ENCODE peak calls at places on chromosome 18, in six cellular contexts. One of them, this sample, is unnamed.

GRCh38 chr18:68972176-68972575 is 174.3 kb downstream of the CCDC102B start:
- DNase-seq in AG08395: no peak
- DNase-seq in OCI-LY7: no peak
- DNase-seq in NCI-H1930: no peak
- DNase-seq in cardiac muscle cell: no peak
- DNase-seq in GM23248: no peak
- DNase-seq in this sample: no peak

GRCh38 chr18:78031589-78031988 is 781.9 kb downstream of the GALR1 start:
- DNase-seq in AG08395: no peak
- DNase-seq in OCI-LY7: no peak
- DNase-seq in NCI-H1930: no peak
- DNase-seq in cardiac muscle cell: no peak
- DNase-seq in GM23248: no peak
- DNase-seq in this sample: no peak

GRCh38 chr18:6489977-6490376 is 75.3 kb upstream of the L3MBTL4 start:
- DNase-seq in AG08395: no peak
- DNase-seq in OCI-LY7: no peak
- DNase-seq in NCI-H1930: no peak
- DNase-seq in cardiac muscle cell: no peak
- DNase-seq in GM23248: no peak
- DNase-seq in this sample: no peak

GRCh38 chr18:56235773-56236115 is 402.6 kb downstream of the TXNL1 start:
- DNase-seq in AG08395: no peak
- DNase-seq in OCI-LY7: no peak
- DNase-seq in NCI-H1930: no peak
- DNase-seq in cardiac muscle cell: no peak
- DNase-seq in GM23248: no peak
- DNase-seq in this sample: no peak

GRCh38 chr18:74217476-74218143 is 69.3 kb downstream of the TIMM21 start:
- DNase-seq in AG08395: no peak
- DNase-seq in OCI-LY7: no peak
- DNase-seq in NCI-H1930: no peak
- DNase-seq in cardiac muscle cell: peak
- DNase-seq in GM23248: no peak
- DNase-seq in this sample: no peak

GRCh38 chr18:35818353-35818667 is 154.2 kb upstream of the RMP24 start:
- DNase-seq in AG08395: no peak
- DNase-seq in OCI-LY7: no peak
- DNase-seq in NCI-H1930: no peak
- DNase-seq in cardiac muscle cell: no peak
- DNase-seq in GM23248: no peak
- DNase-seq in this sample: no peak

GRCh38 chr18:59087391-59087790 is 52.3 kb upstream of the SEC11C start:
- DNase-seq in AG08395: no peak
- DNase-seq in OCI-LY7: no peak
- DNase-seq in NCI-H1930: no peak
- DNase-seq in cardiac muscle cell: no peak
- DNase-seq in GM23248: no peak
- DNase-seq in this sample: no peak

GRCh38 chr18:79600141-79600540 is 79.5 kb upstream of the CTDP1 start:
- DNase-seq in AG08395: no peak
- DNase-seq in OCI-LY7: no peak
- DNase-seq in NCI-H1930: no peak
- DNase-seq in cardiac muscle cell: no peak
- DNase-seq in GM23248: no peak
- DNase-seq in this sample: no peak

GRCh38 chr18:37497836-37498518 is 67.6 kb downstream of the CELF4 start:
- DNase-seq in AG08395: no peak
- DNase-seq in OCI-LY7: no peak
- DNase-seq in NCI-H1930: no peak
- DNase-seq in cardiac muscle cell: no peak
- DNase-seq in GM23248: no peak
- DNase-seq in this sample: no peak

GRCh38 chr18:63410792-63411191 is 11.5 kb downstream of the VPS4B start:
- DNase-seq in AG08395: peak
- DNase-seq in OCI-LY7: no peak
- DNase-seq in NCI-H1930: no peak
- DNase-seq in cardiac muscle cell: peak
- DNase-seq in GM23248: peak
- DNase-seq in this sample: no peak

GRCh38 chr18:60322591-60322990 is 50.0 kb downstream of the MC4R start:
- DNase-seq in AG08395: no peak
- DNase-seq in OCI-LY7: no peak
- DNase-seq in NCI-H1930: no peak
- DNase-seq in cardiac muscle cell: no peak
- DNase-seq in GM23248: peak
- DNase-seq in this sample: no peak

GRCh38 chr18:69817335-69817935 is 130.2 kb downstream of the CD226 start:
- DNase-seq in AG08395: peak
- DNase-seq in OCI-LY7: no peak
- DNase-seq in NCI-H1930: no peak
- DNase-seq in cardiac muscle cell: peak
- DNase-seq in GM23248: peak
- DNase-seq in this sample: no peak

GRCh38 chr18:27136208-27136535 is 48.9 kb downstream of the CHST9 start:
- DNase-seq in AG08395: no peak
- DNase-seq in OCI-LY7: no peak
- DNase-seq in NCI-H1930: no peak
- DNase-seq in cardiac muscle cell: peak
- DNase-seq in GM23248: peak
- DNase-seq in this sample: no peak

GRCh38 chr18:12890500-12890899 is 6.5 kb upstream of the PTPN2 start:
- DNase-seq in AG08395: no peak
- DNase-seq in OCI-LY7: no peak
- DNase-seq in NCI-H1930: no peak
- DNase-seq in cardiac muscle cell: no peak
- DNase-seq in GM23248: peak
- DNase-seq in this sample: no peak

GRCh38 chr18:78865771-78866310 is 113.8 kb upstream of the SALL3 start:
- DNase-seq in AG08395: no peak
- DNase-seq in OCI-LY7: no peak
- DNase-seq in NCI-H1930: no peak
- DNase-seq in cardiac muscle cell: no peak
- DNase-seq in GM23248: no peak
- DNase-seq in this sample: no peak

GRCh38 chr18:35050004-35050623 is 8.9 kb downstream of the MAPRE2 start:
- DNase-seq in AG08395: no peak
- DNase-seq in OCI-LY7: no peak
- DNase-seq in NCI-H1930: no peak
- DNase-seq in cardiac muscle cell: peak
- DNase-seq in GM23248: no peak
- DNase-seq in this sample: peak

GRCh38 chr18:10659594-10659993 is 133.8 kb downstream of the NAPG start:
- DNase-seq in AG08395: no peak
- DNase-seq in OCI-LY7: no peak
- DNase-seq in NCI-H1930: no peak
- DNase-seq in cardiac muscle cell: no peak
- DNase-seq in GM23248: no peak
- DNase-seq in this sample: no peak

GRCh38 chr18:4144201-4144600 is 310.9 kb downstream of the DLGAP1 start:
- DNase-seq in AG08395: no peak
- DNase-seq in OCI-LY7: no peak
- DNase-seq in NCI-H1930: no peak
- DNase-seq in cardiac muscle cell: no peak
- DNase-seq in GM23248: no peak
- DNase-seq in this sample: no peak

GRCh38 chr18:80249217-80250093 is 2.1 kb upstream of the PARD6G start:
- DNase-seq in AG08395: no peak
- DNase-seq in OCI-LY7: no peak
- DNase-seq in NCI-H1930: no peak
- DNase-seq in cardiac muscle cell: no peak
- DNase-seq in GM23248: peak
- DNase-seq in this sample: no peak

GRCh38 chr18:55185391-55185790 is 226.1 kb upstream of the CCDC68 start:
- DNase-seq in AG08395: peak
- DNase-seq in OCI-LY7: no peak
- DNase-seq in NCI-H1930: no peak
- DNase-seq in cardiac muscle cell: no peak
- DNase-seq in GM23248: peak
- DNase-seq in this sample: no peak

GRCh38 chr18:34837769-34838194 is 127.7 kb downstream of the DTNA start:
- DNase-seq in AG08395: no peak
- DNase-seq in OCI-LY7: no peak
- DNase-seq in NCI-H1930: no peak
- DNase-seq in cardiac muscle cell: peak
- DNase-seq in GM23248: no peak
- DNase-seq in this sample: no peak

GRCh38 chr18:5543854-5544389 is at the start of gene EPB41L3:
- DNase-seq in AG08395: peak
- DNase-seq in OCI-LY7: no peak
- DNase-seq in NCI-H1930: no peak
- DNase-seq in cardiac muscle cell: peak
- DNase-seq in GM23248: peak
- DNase-seq in this sample: no peak

GRCh38 chr18:58609536-58609993 is 19.3 kb downstream of the ALPK2 start:
- DNase-seq in AG08395: no peak
- DNase-seq in OCI-LY7: no peak
- DNase-seq in NCI-H1930: no peak
- DNase-seq in cardiac muscle cell: no peak
- DNase-seq in GM23248: no peak
- DNase-seq in this sample: peak

GRCh38 chr18:77090546-77091200 is 41.9 kb downstream of the MBP start:
- DNase-seq in AG08395: no peak
- DNase-seq in OCI-LY7: no peak
- DNase-seq in NCI-H1930: no peak
- DNase-seq in cardiac muscle cell: no peak
- DNase-seq in GM23248: no peak
- DNase-seq in this sample: no peak

GRCh38 chr18:74625157-74625556 is 27.5 kb downstream of the ZNF407 start:
- DNase-seq in AG08395: no peak
- DNase-seq in OCI-LY7: no peak
- DNase-seq in NCI-H1930: no peak
- DNase-seq in cardiac muscle cell: no peak
- DNase-seq in GM23248: peak
- DNase-seq in this sample: no peak

GRCh38 chr18:80159713-80160636 is 50.9 kb downstream of the ADNP2 start:
- DNase-seq in AG08395: no peak
- DNase-seq in OCI-LY7: no peak
- DNase-seq in NCI-H1930: no peak
- DNase-seq in cardiac muscle cell: peak
- DNase-seq in GM23248: peak
- DNase-seq in this sample: peak

GRCh38 chr18:49656098-49656591 is 94.3 kb downstream of the LIPG start:
- DNase-seq in AG08395: peak
- DNase-seq in OCI-LY7: no peak
- DNase-seq in NCI-H1930: no peak
- DNase-seq in cardiac muscle cell: no peak
- DNase-seq in GM23248: peak
- DNase-seq in this sample: no peak

GRCh38 chr18:8952174-8952573 is 150.3 kb upstream of the NDUFV2 start:
- DNase-seq in AG08395: no peak
- DNase-seq in OCI-LY7: peak
- DNase-seq in NCI-H1930: no peak
- DNase-seq in cardiac muscle cell: no peak
- DNase-seq in GM23248: no peak
- DNase-seq in this sample: peak

GRCh38 chr18:59141294-59142068 is 1.8 kb downstream of the SEC11C start:
- DNase-seq in AG08395: no peak
- DNase-seq in OCI-LY7: peak
- DNase-seq in NCI-H1930: no peak
- DNase-seq in cardiac muscle cell: no peak
- DNase-seq in GM23248: no peak
- DNase-seq in this sample: no peak

GRCh38 chr18:29225351-29225750 is 1048.4 kb upstream of the CDH2 start:
- DNase-seq in AG08395: no peak
- DNase-seq in OCI-LY7: no peak
- DNase-seq in NCI-H1930: no peak
- DNase-seq in cardiac muscle cell: peak
- DNase-seq in GM23248: peak
- DNase-seq in this sample: no peak

GRCh38 chr18:44758821-44759624 is 78.3 kb downstream of the SETBP1 start:
- DNase-seq in AG08395: no peak
- DNase-seq in OCI-LY7: peak
- DNase-seq in NCI-H1930: no peak
- DNase-seq in cardiac muscle cell: no peak
- DNase-seq in GM23248: no peak
- DNase-seq in this sample: peak

GRCh38 chr18:64653068-64653467 is 504.2 kb upstream of the LINC00305 start:
- DNase-seq in AG08395: no peak
- DNase-seq in OCI-LY7: no peak
- DNase-seq in NCI-H1930: no peak
- DNase-seq in cardiac muscle cell: no peak
- DNase-seq in GM23248: no peak
- DNase-seq in this sample: no peak

GRCh38 chr18:21682276-21683051 is 22.1 kb downstream of the ABHD3 start:
- DNase-seq in AG08395: peak
- DNase-seq in OCI-LY7: peak
- DNase-seq in NCI-H1930: no peak
- DNase-seq in cardiac muscle cell: peak
- DNase-seq in GM23248: peak
- DNase-seq in this sample: peak

GRCh38 chr18:60069145-60069544 is 169.3 kb downstream of the PMAIP1 start:
- DNase-seq in AG08395: no peak
- DNase-seq in OCI-LY7: no peak
- DNase-seq in NCI-H1930: no peak
- DNase-seq in cardiac muscle cell: no peak
- DNase-seq in GM23248: no peak
- DNase-seq in this sample: no peak

GRCh38 chr18:28905509-28905908 is 728.6 kb upstream of the CDH2 start:
- DNase-seq in AG08395: peak
- DNase-seq in OCI-LY7: no peak
- DNase-seq in NCI-H1930: no peak
- DNase-seq in cardiac muscle cell: peak
- DNase-seq in GM23248: peak
- DNase-seq in this sample: no peak

GRCh38 chr18:65735166-65735565 is 15.6 kb upstream of the CDH7 start:
- DNase-seq in AG08395: no peak
- DNase-seq in OCI-LY7: no peak
- DNase-seq in NCI-H1930: no peak
- DNase-seq in cardiac muscle cell: no peak
- DNase-seq in GM23248: no peak
- DNase-seq in this sample: no peak

GRCh38 chr18:61742555-61743429 is 150.0 kb downstream of the RNF152 start:
- DNase-seq in AG08395: no peak
- DNase-seq in OCI-LY7: no peak
- DNase-seq in NCI-H1930: no peak
- DNase-seq in cardiac muscle cell: no peak
- DNase-seq in GM23248: no peak
- DNase-seq in this sample: no peak

GRCh38 chr18:79855147-79855910 is 57.6 kb downstream of the KCNG2 start:
- DNase-seq in AG08395: no peak
- DNase-seq in OCI-LY7: peak
- DNase-seq in NCI-H1930: no peak
- DNase-seq in cardiac muscle cell: no peak
- DNase-seq in GM23248: no peak
- DNase-seq in this sample: peak

GRCh38 chr18:70181015-70181414 is 24.5 kb downstream of the RTTN start:
- DNase-seq in AG08395: peak
- DNase-seq in OCI-LY7: no peak
- DNase-seq in NCI-H1930: no peak
- DNase-seq in cardiac muscle cell: peak
- DNase-seq in GM23248: peak
- DNase-seq in this sample: no peak

GRCh38 chr18:44937985-44938384 is 257.3 kb downstream of the SETBP1 start:
- DNase-seq in AG08395: no peak
- DNase-seq in OCI-LY7: no peak
- DNase-seq in NCI-H1930: peak
- DNase-seq in cardiac muscle cell: no peak
- DNase-seq in GM23248: no peak
- DNase-seq in this sample: no peak